ENCODE peak calls at places on chromosomes 11 and 22, in nine cellular contexts. C is AG04449, F is sigmoid colon, I is mucosa of descending colon, L is cardiac fibroblast, K is left lung, H is HL-60, E is AG04450, T is pancreas. N is an unnamed sample.

GRCh38 chr22:20012741-20013331 is 3.8 kb downstream of the ARVCF start:
- DNase-seq in C (no peak), F (no peak), L (no peak), K (no peak), T (no peak), H (no peak), I (peak; percentile 14), E (no peak), N (no peak)

GRCh38 chr11:78190871-78191538 is 2.3 kb downstream of the USP35 start:
- DNase-seq in T (no peak), C (no peak), F (peak; percentile 48), L (no peak), E (no peak), H (no peak), I (no peak), K (no peak), N (no peak)

GRCh38 chr11:65867284-65868071 is 5.1 kb downstream of the EFEMP2 start:
- DNase-seq in I (no peak), C (no peak), F (no peak), E (no peak), H (no peak), T (no peak), K (no peak), L (no peak), N (no peak)

GRCh38 chr11:128271401-128271800 is 316.0 kb downstream of the ETS1 start:
- DNase-seq in H (no peak), K (no peak), L (no peak), C (no peak), T (no peak), E (no peak), I (no peak), F (no peak), N (no peak)

GRCh38 chr11:123977731-123978347 is at the start of gene OR10S1:
- DNase-seq in E (no peak), L (no peak), C (no peak), K (no peak), T (no peak), I (no peak), F (no peak), H (no peak), N (no peak)

GRCh38 chr11:14645247-14645912 is 1.8 kb downstream of the PDE3B start:
- DNase-seq in E (no peak), C (no peak), T (no peak), L (peak; percentile 5), K (no peak), F (no peak), I (no peak), H (no peak), N (no peak)

GRCh38 chr11:119481667-119482400 is 58.9 kb upstream of the THY1 start:
- DNase-seq in H (no peak), E (no peak), T (peak; percentile 15), F (no peak), K (peak; percentile 31), C (no peak), L (no peak), I (no peak), N (no peak)

GRCh38 chr11:126416542-126417090 is 61.1 kb downstream of the ST3GAL4 start:
- DNase-seq in H (no peak), T (peak; percentile 82), F (peak; percentile 96), L (peak; percentile 89), E (no peak), K (peak; percentile 92), I (peak; percentile 94), C (no peak), N (peak; percentile 88)

GRCh38 chr22:26139320-26139719 is 29.9 kb upstream of the SEZ6L start:
- DNase-seq in H (no peak), I (no peak), T (peak; percentile 46), L (no peak), F (no peak), K (no peak), E (no peak), C (no peak), N (no peak)

GRCh38 chr22:31739795-31740201 is 10.1 kb downstream of the PRR14L start:
- DNase-seq in E (no peak), H (no peak), F (no peak), C (no peak), K (peak; percentile 44), I (no peak), L (peak; percentile 31), T (peak; percentile 63), N (peak; percentile 52)

GRCh38 chr22:37803636-37804371 is 3.9 kb upstream of the GCAT start:
- DNase-seq in H (no peak), C (no peak), I (peak; percentile 49), L (no peak), K (no peak), F (no peak), T (no peak), E (no peak), N (no peak)

GRCh38 chr22:37803195-37803635 is 4.5 kb upstream of the GCAT start:
- DNase-seq in T (no peak), F (no peak), C (no peak), E (no peak), H (no peak), I (no peak), L (no peak), K (no peak), N (no peak)

GRCh38 chr22:37804886-37805857 is 2.6 kb upstream of the GCAT start:
- DNase-seq in E (no peak), K (peak; percentile 89), H (no peak), C (no peak), I (peak; percentile 98), T (peak; percentile 92), F (peak; percentile 96), L (peak; percentile 89), N (peak; percentile 84)

GRCh38 chr22:37805878-37806277 is 1.9 kb upstream of the GCAT start:
- DNase-seq in E (no peak), I (peak; percentile 51), C (no peak), H (no peak), T (no peak), F (no peak), K (no peak), L (no peak), N (no peak)

DNA sequence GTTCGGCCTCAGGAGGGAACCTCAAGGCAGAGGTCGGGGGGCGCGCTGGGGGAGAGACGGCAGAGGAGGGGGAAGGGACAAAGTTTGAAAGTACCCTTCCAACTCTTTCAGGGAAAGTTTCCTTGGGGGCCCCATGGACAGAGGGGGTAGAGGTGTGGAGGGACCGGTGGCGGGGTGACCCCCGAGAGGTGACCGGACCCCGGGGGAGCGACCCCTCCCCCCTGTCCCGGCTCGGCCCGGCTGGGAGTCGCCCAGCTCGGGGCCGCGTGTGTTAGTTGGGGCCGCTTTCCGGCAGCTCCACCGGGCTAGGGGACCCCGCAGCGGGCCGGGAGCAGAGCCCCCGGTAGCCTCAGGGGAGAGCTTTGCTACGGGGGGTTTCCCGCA is 3.2 kb upstream of the GCAT start:
- DNase-seq in K (no peak), I (peak; percentile 58), H (no peak), F (no peak), L (no peak), C (no peak), T (no peak), E (no peak), N (no peak)
- H3K4me3 ChIP-seq in K (peak overlapping the region; percentile 56), I (no peak overlapping the region), H (peak overlapping the region; percentile 24), F (peak overlapping the region; percentile 68), L (peak overlapping the region; percentile 78), C (peak overlapping the region; percentile 76), T (peak overlapping the region; percentile 57), E (peak overlapping the region; percentile 80), N (peak overlapping the region; percentile 81)

GRCh38 chr11:83088965-83089364 is 17.3 kb upstream of the RAB30 start:
- DNase-seq in I (no peak), K (no peak), H (no peak), T (no peak), C (no peak), E (no peak), F (no peak), L (no peak), N (no peak)

GRCh38 chr11:83092488-83093384 is 21.0 kb upstream of the RAB30 start:
- DNase-seq in H (no peak), K (no peak), I (peak; percentile 72), F (no peak), T (peak; percentile 71), E (no peak), C (no peak), L (no peak), N (peak; percentile 68)

DNA sequence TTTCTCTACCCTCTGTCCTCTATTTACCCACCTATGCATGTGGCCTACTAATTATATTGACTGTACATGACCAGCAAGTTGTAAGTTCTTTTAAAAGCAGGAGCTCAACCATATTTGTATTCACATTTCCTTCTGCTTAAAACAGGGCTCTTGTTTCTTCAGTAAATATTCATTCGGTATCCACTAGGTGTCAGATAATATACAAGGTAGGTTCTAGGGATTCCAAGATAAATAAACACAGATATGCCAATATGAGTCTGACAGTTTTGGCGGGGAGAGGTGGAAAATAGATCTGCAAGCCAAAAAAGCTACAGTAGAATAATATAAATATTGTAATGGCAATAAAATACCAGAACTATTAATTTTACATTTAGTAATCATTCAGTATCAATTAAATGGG is 15.3 kb upstream of the RAB30 start:
- DNase-seq in T (no peak), L (peak; percentile 21), K (no peak), C (no peak), I (no peak), E (no peak), F (no peak), H (no peak), N (peak; percentile 8)
- TF ChIP-seq CTCF in T (no peak), L (no peak), K (no peak), C (no peak), I (no peak), E (peak; percentile 4), F (no peak), H (no peak), N (no peak)

DNA sequence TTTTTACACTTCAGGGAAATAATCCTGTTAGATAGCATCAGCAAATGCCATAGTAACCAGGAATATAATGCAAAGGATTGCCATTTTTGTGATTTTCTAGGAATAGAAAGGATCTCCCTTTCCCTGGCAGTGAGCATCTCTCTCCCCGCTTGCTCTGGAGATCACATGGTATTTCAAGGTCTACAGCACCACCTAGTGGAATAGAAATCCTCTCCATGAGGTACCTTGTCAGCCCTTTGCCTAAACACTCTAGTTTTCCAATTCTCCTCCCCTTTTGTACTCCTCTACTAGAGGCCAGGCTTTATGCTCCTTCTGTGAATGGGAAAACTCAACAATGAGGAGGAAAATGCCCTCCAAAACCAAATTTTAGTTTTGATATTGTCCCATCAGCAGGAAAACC is 78.4 kb downstream of the XRRA1 start:
- DNase-seq in K (no peak), H (peak; percentile 21), T (no peak), L (peak; percentile 69), C (no peak), E (peak; percentile 10), F (no peak), I (no peak), N (peak; percentile 65)
- H3K4me3 ChIP-seq in K (no peak overlapping the region), H (no peak overlapping the region), T (no peak overlapping the region), L (no peak overlapping the region), C (no peak overlapping the region), E (no peak overlapping the region), F (no peak overlapping the region), I (no peak overlapping the region), N (no peak overlapping the region)

DNA sequence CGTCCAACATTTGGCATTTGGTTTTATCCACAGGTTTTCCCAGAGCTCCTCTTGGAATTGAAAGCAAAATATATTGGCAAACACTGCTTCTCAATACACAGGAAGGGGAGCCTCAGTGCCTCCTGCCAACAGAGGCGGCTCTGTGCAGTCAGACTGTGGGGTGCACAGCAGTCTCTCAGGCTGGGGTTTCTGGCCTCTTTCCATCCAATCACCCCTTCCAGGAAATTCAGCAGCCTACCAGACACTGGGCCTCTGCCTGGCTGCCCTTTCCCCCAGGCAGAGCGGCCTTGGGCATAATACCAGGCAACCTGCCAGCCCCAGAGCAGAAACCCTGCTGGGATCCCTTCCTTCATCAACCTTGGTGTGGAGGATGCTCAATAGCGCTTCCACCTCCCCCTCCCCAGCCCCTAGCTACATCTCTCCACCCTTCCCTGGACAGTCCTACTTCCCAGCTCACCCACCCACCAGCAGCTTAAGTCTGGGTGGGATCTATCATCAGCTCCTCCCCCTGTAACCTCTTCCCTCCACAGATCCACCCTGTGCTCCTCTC is 17.8 kb upstream of the RAPSN start:
- DNase-seq in E (no peak), I (peak; percentile 55), H (no peak), L (peak; percentile 87), T (peak; percentile 74), F (peak; percentile 82), K (no peak), C (no peak), N (no peak)
- TF ChIP-seq CTCF in E (no peak), I (no peak), H (no peak), L (no peak), T (no peak), F (no peak), K (no peak), C (no peak), N (no peak)

N was measured in fibroblast of villous mesenchyme.